ENCODE peak calls at places on chromosomes 3 and 15, in ten cellular contexts. M, V, T, Z, C, Q, D, Y, N and F are unnamed samples.
A peak's percentile ranks its signal among the peaks of the same experiment; 100 is the strongest.

GRCh38 chr3:87128006-87128405 is 99.1 kb upstream of the CHMP2B start:
- DNase-seq in Z (peak; percentile 4), T (no peak), M (no peak), Y (no peak), C (no peak), V (no peak), D (no peak), N (no peak), Q (no peak), F (no peak)

GRCh38 chr3:110598847-110599490 is 472.6 kb upstream of the NECTIN3 start:
- DNase-seq in D (no peak), V (no peak), Y (no peak), M (peak; percentile 88), N (peak; percentile 73), Z (no peak), T (no peak), C (no peak), Q (no peak), F (no peak)

GRCh38 chr3:185874119-185874518 is 49.3 kb upstream of the IGF2BP2 start:
- DNase-seq in Y (no peak), C (no peak), T (no peak), V (no peak), M (no peak), D (no peak), N (no peak), Z (no peak), Q (no peak), F (no peak)

GRCh38 chr3:52792961-52793695 is 1.5 kb upstream of the ITIH3 start:
- DNase-seq in Z (no peak), D (no peak), M (peak; percentile 48), C (no peak), N (peak; percentile 7), T (no peak), Y (no peak), Q (no peak), V (no peak), F (no peak)

GRCh38 chr3:50444782-50445181 is 58.7 kb downstream of the CACNA2D2 start:
- DNase-seq in D (no peak), Z (no peak), T (no peak), C (no peak), Q (no peak), V (no peak), Y (no peak), N (no peak), M (no peak), F (no peak)

GRCh38 chr3:48472673-48472922 is 26.1 kb downstream of the ATRIP start:
- DNase-seq in Y (no peak), D (no peak), N (no peak), V (no peak), T (no peak), Q (no peak), Z (peak; percentile 67), M (no peak), C (no peak), F (no peak)

GRCh38 chr3:170815340-170815739 is 54.7 kb downstream of the RPL22L1 start:
- DNase-seq in Q (peak; percentile 36), D (no peak), M (no peak), T (no peak), Z (peak; percentile 58), N (no peak), C (peak; percentile 6), Y (no peak), V (no peak), F (no peak)

GRCh38 chr15:45314960-45315359 is 62.9 kb downstream of the SLC28A2 start:
- DNase-seq in M (peak; percentile 23), C (no peak), Q (peak; percentile 21), D (no peak), V (peak; percentile 55), N (peak; percentile 5), T (no peak), Z (peak; percentile 30), Y (no peak), F (no peak)

DNA sequence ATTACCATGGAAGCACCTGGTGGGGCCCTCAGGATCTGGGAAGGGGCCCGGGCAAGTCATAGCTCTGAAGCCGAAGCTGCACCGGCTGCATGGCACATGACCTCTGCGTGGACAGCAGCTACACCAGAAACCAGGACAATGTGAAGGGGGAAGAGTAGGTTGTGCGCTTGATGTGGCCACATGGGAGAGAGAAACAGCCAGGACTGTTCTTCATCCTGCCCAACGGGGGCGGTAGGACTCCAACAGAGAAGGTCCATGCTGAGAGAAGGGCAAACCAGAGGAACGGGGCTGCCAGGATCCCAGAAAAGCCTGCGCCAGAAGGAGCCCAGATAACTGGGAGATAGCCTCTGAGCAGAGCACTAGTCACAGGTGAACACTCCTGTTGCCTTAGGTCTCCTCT is 54.9 kb upstream of the PRR20G start:
- DNase-seq in V (no peak), Z (no peak), N (no peak), C (no peak), D (no peak), Q (no peak), T (no peak), M (no peak), Y (no peak), F (no peak)
- TF ChIP-seq CTCF in V (no peak), Z (no peak), N (no peak), C (no peak), D (no peak), Q (no peak), T (no peak), M (no peak), Y (no peak), F (no peak)

DNA sequence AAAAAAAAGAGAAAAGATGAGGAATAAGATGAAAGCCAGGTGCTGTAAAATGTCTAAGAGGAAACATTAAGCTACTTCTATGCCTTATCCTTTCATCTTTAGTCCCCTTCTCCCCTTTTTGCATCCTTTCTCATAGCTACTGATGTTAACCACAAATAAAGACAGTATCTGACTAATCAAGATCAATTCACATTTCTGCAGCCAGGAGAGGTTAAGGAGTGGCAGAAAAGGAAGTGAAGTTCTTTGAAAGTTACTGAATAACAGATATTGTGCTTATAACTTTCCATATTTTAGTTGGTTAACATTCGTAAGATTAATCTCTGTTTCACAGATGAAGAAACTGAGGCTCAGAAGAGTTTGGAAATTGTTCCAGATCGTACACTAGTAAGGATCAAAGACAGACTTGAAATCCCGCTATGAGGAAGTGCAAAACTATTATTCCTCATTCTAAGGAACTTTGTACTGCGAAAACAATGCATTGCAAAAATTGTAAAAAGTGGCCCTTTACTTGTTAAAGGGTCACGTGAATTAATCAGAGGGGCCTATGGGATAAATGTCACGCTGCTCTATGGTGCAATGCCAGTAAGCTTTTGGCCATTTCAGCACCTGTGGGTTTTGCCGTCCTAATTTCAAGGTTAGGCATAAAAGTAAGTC is 117.7 kb upstream of the GRM7 start:
- DNase-seq in Q (no peak), D (no peak), N (no peak), M (no peak), C (no peak), Z (no peak), V (no peak), Y (no peak), T (no peak), F (no peak)
- H3K4me3 ChIP-seq in Q (no peak overlapping the region), D (no peak overlapping the region), N (no peak overlapping the region), M (no peak overlapping the region), C (no peak overlapping the region), Z (no peak overlapping the region), V (no peak overlapping the region), Y (no peak overlapping the region), T (no peak overlapping the region), F (no peak overlapping the region)

DNA sequence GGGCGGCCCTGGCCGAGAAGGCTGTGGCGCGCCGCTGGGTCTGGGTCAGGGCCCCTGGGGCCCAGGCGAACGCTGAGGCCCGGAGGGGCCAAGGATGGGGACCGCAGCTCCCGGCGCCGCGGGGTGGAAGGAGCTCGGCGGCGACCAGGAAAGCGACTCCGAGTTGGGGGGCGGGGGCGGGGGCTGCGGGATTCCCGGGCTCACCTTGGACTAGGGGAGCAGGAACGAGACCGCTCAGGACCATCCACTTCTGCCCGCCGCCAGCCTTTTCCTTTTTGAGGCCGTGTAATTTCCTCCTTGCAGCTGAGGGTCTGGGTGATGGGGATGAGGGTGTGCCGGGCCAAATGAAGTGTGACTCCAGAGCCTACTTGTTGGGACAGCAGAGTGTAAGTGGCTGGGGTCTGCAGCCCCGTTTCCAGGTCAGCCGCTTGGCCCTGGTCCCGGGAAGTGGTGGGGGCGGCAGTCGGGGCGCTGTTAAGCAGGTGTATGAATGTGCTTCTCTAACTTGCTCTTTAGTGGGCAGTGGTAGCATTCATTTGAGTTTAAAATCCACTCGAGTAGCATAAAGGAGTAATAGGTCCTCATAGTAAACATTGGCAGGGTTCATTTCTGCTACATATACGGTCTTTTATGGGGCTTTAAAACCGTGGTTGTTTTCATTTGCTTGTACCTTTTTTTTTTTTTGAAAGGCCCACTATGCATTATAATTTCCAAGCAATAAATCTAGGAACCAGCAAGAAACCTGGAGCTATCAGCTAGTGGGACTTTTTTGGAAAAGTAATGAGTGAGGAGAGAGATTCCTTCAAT is 717 bp downstream of the PXK start:
- DNase-seq in D (no peak), Y (peak; percentile 51), V (no peak), N (no peak), T (peak; percentile 75), C (no peak), Z (peak; percentile 26), M (peak; percentile 23), Q (peak; percentile 30), F (no peak)
- TF ChIP-seq CTCF in D (no peak), Y (no peak), V (no peak), N (no peak), T (peak; percentile 72), C (peak; percentile 22), Z (no peak), M (peak; percentile 21), Q (no peak), F (no peak)

GRCh38 chr15:63044645-63045437 is 2.3 kb downstream of the TPM1 start:
- DNase-seq in T (no peak), N (peak; percentile 76), M (peak; percentile 56), Q (no peak), Y (no peak), D (no peak), C (no peak), V (no peak), Z (peak; percentile 52), F (no peak)
- H3K4me3 ChIP-seq in T (no peak overlapping the region), N (peak overlapping the region; percentile 88), M (peak overlapping the region; percentile 99), Q (peak overlapping the region; percentile 88), Y (peak overlapping the region; percentile 87), D (peak overlapping the region; percentile 82), C (peak overlapping the region; percentile 100), V (peak overlapping the region; percentile 74), Z (peak overlapping the region; percentile 91), F (peak overlapping the region; percentile 90)

GRCh38 chr3:138939563-138940241 is 7.2 kb downstream of the FOXL2 start:
- DNase-seq in D (no peak), Q (no peak), C (no peak), N (no peak), M (no peak), Y (peak; percentile 75), T (no peak), V (no peak), Z (no peak), F (no peak)
- TF ChIP-seq CTCF in D (no peak), Q (no peak), C (no peak), N (no peak), M (no peak), Y (no peak), T (no peak), V (no peak), Z (no peak), F (no peak)